ENCODE peak calls at places on chromosomes 2 and 18, in ten cellular contexts. M, H, T, P, D, U, S, Z, K and R are unnamed samples.
A peak's percentile ranks its signal among the peaks of the same experiment; 100 is the strongest.

GRCh38 chr2:128710770-128711169 is 392.1 kb upstream of the HS6ST1 start:
- DNase-seq in T (no peak), D (no peak), S (no peak), Z (no peak), M (no peak), H (no peak), P (no peak), K (no peak), U (no peak), R (no peak)

GRCh38 chr2:96436416-96436815 is 68.7 kb downstream of the NEURL3 start:
- DNase-seq in T (no peak), Z (no peak), S (no peak), U (no peak), D (no peak), K (no peak), M (no peak), P (no peak), H (no peak), R (no peak)

GRCh38 chr2:203534486-203535077 is 519 bp downstream of the RAPH1 start:
- DNase-seq in S (no peak), T (peak; percentile 39), U (peak; percentile 47), K (no peak), P (peak; percentile 29), D (peak; percentile 50), H (peak; percentile 33), M (peak; percentile 9), Z (peak; percentile 39), R (peak; percentile 47)

GRCh38 chr18:78507217-78507616 is 472.4 kb upstream of the SALL3 start:
- DNase-seq in P (no peak), D (no peak), Z (no peak), S (no peak), M (no peak), H (no peak), U (no peak), T (no peak), K (no peak), R (no peak)

GRCh38 chr18:13521418-13521817 is 204.9 kb downstream of the FAM210A start:
- DNase-seq in D (no peak), P (no peak), Z (no peak), M (no peak), S (no peak), U (no peak), H (no peak), K (no peak), T (no peak), R (no peak)

GRCh38 chr2:26580751-26581150 is 60.4 kb downstream of the CIB4 start:
- DNase-seq in K (peak; percentile 4), P (no peak), M (no peak), D (no peak), Z (no peak), T (no peak), H (no peak), S (no peak), U (no peak), R (no peak)

GRCh38 chr2:104378853-104379374 is 475.0 kb upstream of the POU3F3 start:
- DNase-seq in T (peak; percentile 15), H (peak; percentile 6), S (no peak), U (peak; percentile 12), D (no peak), K (no peak), P (peak; percentile 23), M (peak; percentile 26), Z (no peak), R (no peak)

GRCh38 chr2:230714122-230714453 is 1.4 kb downstream of the CAB39 start:
- DNase-seq in U (peak; percentile 20), T (no peak), P (peak; percentile 84), K (no peak), Z (no peak), D (no peak), M (peak; percentile 24), H (peak; percentile 43), S (peak; percentile 81), R (no peak)

GRCh38 chr2:216260629-216261028 is 111.7 kb downstream of the MARCHF4 start:
- DNase-seq in Z (no peak), M (no peak), H (no peak), D (no peak), T (no peak), K (no peak), S (no peak), P (no peak), U (no peak), R (no peak)

GRCh38 chr2:229714080-229714735 is at the start of gene DNER:
- DNase-seq in M (no peak), U (peak; percentile 20), K (peak; percentile 48), S (no peak), H (peak; percentile 26), D (no peak), Z (peak; percentile 39), T (no peak), P (peak; percentile 31), R (no peak)

GRCh38 chr2:175039490-175039889 is 34.3 kb upstream of the CHN1 start:
- DNase-seq in U (no peak), H (no peak), D (no peak), K (no peak), M (no peak), T (no peak), S (no peak), Z (no peak), P (no peak), R (no peak)

GRCh38 chr18:8375269-8375668 is 234.0 kb upstream of the RAB12 start:
- DNase-seq in U (no peak), K (no peak), M (no peak), T (no peak), H (no peak), D (no peak), Z (no peak), S (no peak), P (no peak), R (no peak)

GRCh38 chr2:150705357-150705756 is 217.9 kb upstream of the RND3 start:
- DNase-seq in T (no peak), D (no peak), K (no peak), S (no peak), H (no peak), M (no peak), U (no peak), Z (no peak), P (no peak), R (no peak)

DNA sequence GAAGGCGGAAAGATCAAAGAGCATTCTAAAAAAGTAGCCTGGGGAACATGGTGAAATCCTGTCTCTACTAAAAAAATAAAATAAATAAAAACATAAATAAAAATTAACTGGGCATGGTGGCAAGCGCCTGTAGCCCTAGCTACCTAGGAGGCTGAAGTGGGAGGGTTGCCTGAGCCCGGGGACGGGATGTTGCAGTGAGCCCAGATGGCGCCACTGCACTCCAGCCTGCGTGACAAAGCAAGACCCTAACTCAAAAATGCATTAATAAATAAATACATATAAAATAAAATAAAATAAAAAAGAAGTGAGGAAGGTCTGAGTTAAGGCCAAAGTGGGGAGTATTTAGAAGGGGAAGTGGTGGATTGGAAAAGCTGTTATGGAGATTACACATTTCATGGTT is 1.3 kb upstream of the PSMD14 start:
- DNase-seq in P (no peak), S (no peak), T (no peak), M (no peak), D (no peak), U (no peak), H (no peak), Z (no peak), K (no peak), R (no peak)
- TF ChIP-seq CTCF in P (no peak), S (no peak), T (no peak), M (no peak), D (no peak), U (no peak), H (no peak), Z (no peak), K (no peak), R (no peak)

DNA sequence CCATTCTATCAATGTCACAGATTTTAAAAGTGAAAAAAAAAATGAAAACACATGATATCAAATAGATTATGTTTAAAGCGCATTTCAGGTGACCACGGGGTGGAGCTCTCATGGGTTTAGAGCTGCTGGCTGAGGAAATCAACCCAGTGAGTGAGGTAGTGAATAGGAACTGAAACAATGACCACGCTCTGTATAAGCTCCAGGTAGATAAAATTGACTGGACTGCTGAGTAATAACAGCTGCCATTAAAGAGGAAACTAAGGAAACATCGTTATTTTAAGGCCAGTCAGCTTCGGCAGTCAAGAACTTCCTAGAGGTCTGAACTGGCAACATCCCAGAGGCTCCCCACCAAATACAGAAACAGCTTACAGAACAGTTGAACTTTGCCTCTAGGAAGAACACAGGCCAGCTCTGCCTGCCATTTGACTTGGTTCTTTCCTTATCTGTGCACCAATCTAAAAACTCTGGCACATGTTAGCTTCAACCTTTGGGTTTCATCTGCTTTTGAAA is 185.9 kb downstream of the PDE1A start:
- DNase-seq in T (no peak), D (no peak), K (no peak), P (peak; percentile 63), M (peak; percentile 43), H (no peak), U (peak; percentile 60), S (peak; percentile 36), Z (no peak), R (no peak)
- TF ChIP-seq CTCF in T (peak; percentile 35), D (peak; percentile 52), K (peak; percentile 26), P (peak; percentile 41), M (peak; percentile 53), H (no peak), U (peak; percentile 39), S (peak; percentile 41), Z (peak; percentile 60), R (no peak)

GRCh38 chr2:64317712-64318475 is 136.1 kb upstream of the LGALSL start:
- DNase-seq in T (no peak), D (no peak), U (no peak), P (no peak), S (no peak), K (no peak), Z (no peak), H (no peak), M (no peak), R (no peak)
- TF ChIP-seq CTCF in T (no peak), D (no peak), U (no peak), P (no peak), S (no peak), K (no peak), Z (no peak), H (no peak), M (no peak), R (no peak)

GRCh38 chr18:50008306-50008705 is 186.6 kb downstream of the MYO5B start:
- DNase-seq in S (no peak), H (no peak), M (no peak), P (no peak), U (no peak), Z (no peak), T (no peak), K (no peak), D (no peak), R (no peak)

GRCh38 chr18:50011813-50012445 is 183.0 kb downstream of the MYO5B start:
- DNase-seq in S (peak; percentile 79), P (peak; percentile 43), U (no peak), K (no peak), Z (no peak), T (no peak), D (no peak), M (no peak), H (no peak), R (no peak)

GRCh38 chr18:50013363-50014138 is 181.4 kb downstream of the MYO5B start:
- DNase-seq in M (no peak), S (peak; percentile 37), H (no peak), U (no peak), Z (no peak), D (no peak), P (peak; percentile 34), T (no peak), K (no peak), R (no peak)

GRCh38 chr18:50006470-50007046 is 188.4 kb downstream of the MYO5B start:
- DNase-seq in U (no peak), H (no peak), P (no peak), S (no peak), Z (no peak), K (no peak), M (no peak), T (no peak), D (no peak), R (no peak)

GRCh38 chr18:50009772-50010171 is 185.2 kb downstream of the MYO5B start:
- DNase-seq in H (peak; percentile 9), T (peak; percentile 10), K (peak; percentile 52), U (peak; percentile 71), P (peak; percentile 60), S (peak; percentile 31), D (peak; percentile 20), M (peak; percentile 37), Z (peak; percentile 16), R (no peak)
- TF ChIP-seq CTCF in H (no peak), T (peak; percentile 49), K (peak; percentile 68), U (peak; percentile 69), P (peak; percentile 33), S (peak; percentile 49), D (peak; percentile 56), M (peak; percentile 19), Z (peak; percentile 65), R (peak; percentile 32)